ENCODE peak calls at places on chromosomes 1 and 21, in four cellular contexts. C is testis, M is OCI-LY7, F is epithelial cell of esophagus. I is an unnamed sample.

GRCh38 chr1:149917590-149918144 is at the start of gene SV2A:
- DNase-seq in C (no peak), M (peak; percentile 17), F (peak; percentile 25), I (no peak)

GRCh38 chr1:228445867-228446584 is 29.4 kb upstream of the TRIM17 start:
- DNase-seq in C (peak; percentile 52), M (no peak), F (peak; percentile 52), I (no peak)

GRCh38 chr21:25515484-25516405 is 91.5 kb downstream of the MRPL39 start:
- DNase-seq in C (no peak), M (no peak), F (no peak), I (no peak)

GRCh38 chr1:23018661-23019093 is 591 bp upstream of the KDM1A start:
- DNase-seq in C (no peak), M (no peak), F (peak; percentile 43), I (no peak)

GRCh38 chr21:45304945-45305344 is 17.2 kb upstream of the POFUT2 start:
- DNase-seq in C (no peak), M (no peak), F (no peak), I (no peak)

GRCh38 chr1:184387871-184388670 is 1.2 kb downstream of the C1orf21 start:
- DNase-seq in C (peak; percentile 66), M (no peak), F (peak; percentile 90), I (peak; percentile 89)

GRCh38 chr1:41098657-41099207 is 77.2 kb upstream of the SLFNL1 start:
- DNase-seq in C (no peak), M (no peak), F (no peak), I (no peak)

GRCh38 chr1:64861611-64862010 is 104.7 kb downstream of the JAK1 start:
- DNase-seq in C (peak; percentile 47), M (peak; percentile 48), F (no peak), I (peak; percentile 20)

GRCh38 chr1:74246266-74246665 is 11.1 kb downstream of the TNNI3K start:
- DNase-seq in C (no peak), M (no peak), F (no peak), I (no peak)

GRCh38 chr1:29120955-29121485 is 2.7 kb downstream of the TMEM200B start:
- DNase-seq in C (peak; percentile 65), M (peak; percentile 76), F (peak; percentile 45), I (no peak)

GRCh38 chr1:91874167-91874566 is 11.8 kb downstream of the TGFBR3 start:
- DNase-seq in C (no peak), M (no peak), F (no peak), I (no peak)

GRCh38 chr1:106459418-106459817 is 597.1 kb upstream of the PRMT6 start:
- DNase-seq in C (no peak), M (no peak), F (no peak), I (no peak)

GRCh38 chr21:21714396-21714795 is 716.2 kb downstream of the NCAM2 start:
- DNase-seq in C (no peak), M (no peak), F (no peak), I (peak; percentile 53)

GRCh38 chr1:28246427-28246832 is 10.5 kb downstream of the ATP5IF1 start:
- DNase-seq in C (no peak), M (peak; percentile 86), F (peak; percentile 92), I (peak; percentile 77)

GRCh38 chr1:29761159-29761928 is 525.0 kb downstream of the PTPRU start:
- DNase-seq in C (no peak), M (no peak), F (no peak), I (no peak)

GRCh38 chr1:230270185-230270939 is 155.8 kb downstream of the PGBD5 start:
- DNase-seq in C (no peak), M (peak; percentile 56), F (no peak), I (no peak)

GRCh38 chr1:109850827-109851226 is 59.8 kb upstream of the CSF1 start:
- DNase-seq in C (no peak), M (no peak), F (peak; percentile 21), I (no peak)

GRCh38 chr1:89557954-89558353 is 33.3 kb downstream of the LRRC8B start:
- DNase-seq in C (no peak), M (no peak), F (peak; percentile 43), I (no peak)

GRCh38 chr1:38962560-38962959 is 20.9 kb upstream of the RHBDL2 start:
- DNase-seq in C (no peak), M (no peak), F (peak; percentile 42), I (peak; percentile 41)

GRCh38 chr1:226658538-226659125 is 80.5 kb downstream of the ITPKB start:
- DNase-seq in C (no peak), M (no peak), F (peak; percentile 14), I (no peak)

GRCh38 chr1:84936116-84936810 is 43.3 kb upstream of the LPAR3 start:
- DNase-seq in C (peak; percentile 53), M (peak; percentile 62), F (peak; percentile 76), I (peak; percentile 78)

GRCh38 chr1:157882560-157882959 is 41.0 kb upstream of the CD5L start:
- DNase-seq in C (no peak), M (no peak), F (no peak), I (no peak)

GRCh38 chr1:157880621-157881020 is 39.0 kb upstream of the CD5L start:
- DNase-seq in C (no peak), M (no peak), F (peak; percentile 39), I (no peak)

GRCh38 chr1:157878059-157878458 is 36.5 kb upstream of the CD5L start:
- DNase-seq in C (no peak), M (peak; percentile 66), F (peak; percentile 69), I (peak; percentile 74)
- TF ChIP-seq CTCF in C (no peak), M (peak; percentile 87), F (peak; percentile 65), I (peak; percentile 57)

DNA sequence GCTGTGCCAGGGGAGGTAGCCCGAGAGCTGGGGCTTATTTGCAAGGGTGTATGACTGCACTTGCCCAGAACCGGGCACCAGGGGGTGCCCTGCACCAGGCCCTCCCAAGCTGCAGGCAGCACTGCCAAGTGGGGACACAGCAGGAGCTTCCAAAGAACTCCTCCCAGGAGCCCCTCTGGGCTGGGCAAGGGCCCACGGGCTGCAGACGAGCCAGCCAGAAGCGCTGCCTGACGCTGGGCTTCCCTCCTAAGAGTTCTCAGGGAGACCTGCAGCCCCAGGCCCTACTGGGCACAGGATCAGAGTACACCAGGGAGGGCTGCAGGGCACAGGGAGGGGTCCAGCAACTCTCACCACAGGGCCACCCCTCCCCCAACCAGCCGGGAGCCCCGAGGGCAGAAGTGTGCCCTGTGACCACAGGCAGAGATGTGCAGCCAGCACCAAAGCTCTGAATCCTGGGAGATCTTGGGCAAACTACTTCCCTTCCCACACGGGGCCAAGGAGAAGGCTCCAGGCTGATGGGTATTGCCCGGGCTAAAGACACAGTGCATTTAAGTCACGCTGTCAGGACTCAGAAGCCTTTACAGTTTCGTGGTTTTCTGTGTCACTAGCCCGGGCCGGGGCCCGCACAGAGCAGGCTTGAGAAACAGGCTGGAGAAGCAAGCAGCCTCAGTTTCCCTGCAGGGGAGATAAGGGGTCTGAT is 63.4 kb downstream of the KCNAB2 start:
- DNase-seq in C (no peak), M (peak; percentile 43), F (peak; percentile 75), I (peak; percentile 68)
- TF ChIP-seq CTCF in C (no peak), M (peak; percentile 73), F (peak; percentile 81), I (peak; percentile 88)

GRCh38 chr1:21292503-21292990 is 2.3 kb upstream of the ECE1 start:
- DNase-seq in C (no peak), M (no peak), F (no peak), I (no peak)
- TF ChIP-seq CTCF in C (no peak), M (no peak), F (no peak), I (no peak)

GRCh38 chr1:115678141-115678540 is 36.4 kb downstream of the VANGL1 start:
- DNase-seq in C (no peak), M (no peak), F (no peak), I (no peak)

GRCh38 chr1:115676498-115677171 is 34.9 kb downstream of the VANGL1 start:
- DNase-seq in C (no peak), M (no peak), F (peak; percentile 63), I (no peak)

GRCh38 chr1:115679141-115679611 is 37.4 kb downstream of the VANGL1 start:
- DNase-seq in C (peak; percentile 25), M (no peak), F (peak; percentile 81), I (peak; percentile 81)

GRCh38 chr1:115677172-115677542 is 35.4 kb downstream of the VANGL1 start:
- DNase-seq in C (no peak), M (no peak), F (no peak), I (no peak)

DNA sequence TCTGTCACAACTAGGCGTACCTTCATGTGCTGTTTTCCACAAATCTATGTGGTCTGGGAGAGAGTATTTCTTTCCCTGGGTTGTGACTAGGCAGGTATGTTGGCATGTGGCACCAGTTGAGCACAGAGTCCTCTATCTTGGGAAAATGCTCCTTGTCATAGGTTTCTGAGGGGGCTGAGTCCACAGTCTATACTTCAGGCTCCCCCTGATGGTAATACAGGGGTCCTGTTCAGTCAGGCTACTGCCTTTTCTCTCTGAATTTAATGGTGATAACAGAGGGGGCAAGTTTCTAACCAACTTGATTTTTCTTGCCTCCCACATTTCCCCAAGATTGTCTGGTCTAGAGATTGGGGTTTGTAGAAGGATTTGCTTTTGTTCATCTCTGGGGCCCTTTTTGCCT is 35.8 kb downstream of the VANGL1 start:
- DNase-seq in C (no peak), M (no peak), F (no peak), I (no peak)
- TF ChIP-seq CTCF in C (no peak), M (no peak), F (no peak), I (no peak)